ENCODE peak calls at places on chromosomes 4 and X, in five cellular contexts. E, V, H, T and S are unnamed samples. For H3K36me3, the result is how much of the 10 kb centered on the place peaks cover.

GRCh38 chrX:103446665-103447302 is 70.4 kb downstream of the BEX3 start:
- DNase-seq in E (peak), V (no peak), H (no peak), T (no peak), S (no peak)

GRCh38 chr4:90845777-90846176 is 718.6 kb downstream of the CCSER1 start:
- DNase-seq in E (no peak), V (no peak), H (no peak), T (no peak), S (no peak)

GRCh38 chr4:54066718-54067129 is 2.3 kb upstream of the CHIC2 start:
- DNase-seq in E (no peak), V (no peak), H (no peak), T (no peak), S (no peak)

GRCh38 chrX:153649178-153649914 is 2.3 kb downstream of the DUSP9 start:
- DNase-seq in E (peak), V (no peak), H (no peak), T (peak), S (peak)

GRCh38 chr4:186241616-186242015 is 14.3 kb downstream of the KLKB1 start:
- DNase-seq in E (no peak), V (no peak), H (no peak), T (no peak), S (no peak)

GRCh38 chr4:182699825-182700224 is 217.4 kb downstream of the DCTD start:
- DNase-seq in E (peak), V (no peak), H (no peak), T (no peak), S (no peak)

GRCh38 chrX:129933700-129934099 is 27.7 kb downstream of the UTP14A start:
- DNase-seq in E (no peak), V (no peak), H (no peak), T (no peak), S (no peak)

GRCh38 chr4:153798901-153799707 is 10.2 kb upstream of the SFRP2 start:
- DNase-seq in E (no peak), V (no peak), H (no peak), T (no peak), S (no peak)

GRCh38 chr4:112173593-112174559 is 28.6 kb downstream of the FAM241A start:
- DNase-seq in E (peak), V (no peak), H (no peak), T (no peak), S (no peak)

GRCh38 chr4:171622729-171623128 is 190.5 kb upstream of the GALNTL6 start:
- DNase-seq in E (no peak), V (no peak), H (no peak), T (no peak), S (no peak)

GRCh38 chrX:40064055-40064597 is 33.6 kb downstream of the BCOR start:
- DNase-seq in E (no peak), V (no peak), H (no peak), T (no peak), S (peak)

GRCh38 chrX:2587146-2587545 is 86.4 kb upstream of the DHRSX start:
- DNase-seq in E (no peak), V (no peak), H (no peak), T (no peak), S (no peak)

GRCh38 chr4:25926473-25926872 is 12.5 kb downstream of the SMIM20 start:
- DNase-seq in E (no peak), V (no peak), H (no peak), T (no peak), S (no peak)

GRCh38 chr4:174358823-174359222 is 75.1 kb downstream of the CEP44 start:
- DNase-seq in E (peak), V (no peak), H (no peak), T (no peak), S (no peak)

GRCh38 chr4:80471701-80472100 is 136.2 kb downstream of the CFAP299 start:
- DNase-seq in E (peak), V (no peak), H (no peak), T (peak), S (peak)

GRCh38 chr4:99648321-99648720 is 9.3 kb downstream of the C4orf54 start:
- DNase-seq in E (no peak), V (no peak), H (no peak), T (no peak), S (no peak)

GRCh38 chrX:50180073-50180940 is 20.5 kb downstream of the AKAP4 start:
- DNase-seq in E (no peak), V (no peak), H (no peak), T (no peak), S (peak)

GRCh38 chr4:48898733-48899431 is 7.7 kb downstream of the OCIAD2 start:
- DNase-seq in E (peak), V (no peak), H (no peak), T (no peak), S (no peak)

GRCh38 chr4:112130903-112131302 is 14.4 kb upstream of the FAM241A start:
- DNase-seq in E (peak), V (no peak), H (no peak), T (no peak), S (peak)

GRCh38 chr4:149269835-149270234 is 545.8 kb downstream of the IQCM start:
- DNase-seq in E (no peak), V (no peak), H (no peak), T (no peak), S (no peak)

GRCh38 chrX:55057691-55058249 is 17.1 kb upstream of the PAGE2B start:
- DNase-seq in E (peak), V (peak), H (peak), T (no peak), S (peak)

GRCh38 chr4:84479663-84480062 is 19.4 kb downstream of the NKX6-1 start:
- DNase-seq in E (no peak), V (no peak), H (no peak), T (no peak), S (peak)
- H3K36me3 ChIP-seq in E (under half), V (under half), H (under half), T (under half), S (under half)

GRCh38 chr4:82934441-82934840 is 33.9 kb downstream of the THAP9 start:
- DNase-seq in E (no peak), V (no peak), H (no peak), T (no peak), S (no peak)
- H3K36me3 ChIP-seq in E (under half), V (under half), H (half or more), T (half or more), S (under half)

GRCh38 chr4:1219553-1219950 is 29.4 kb downstream of the CTBP1 start:
- DNase-seq in E (peak), V (no peak), H (no peak), T (no peak), S (no peak)
- H3K36me3 ChIP-seq in E (under half), V (under half), H (half or more), T (half or more), S (under half)

DNA sequence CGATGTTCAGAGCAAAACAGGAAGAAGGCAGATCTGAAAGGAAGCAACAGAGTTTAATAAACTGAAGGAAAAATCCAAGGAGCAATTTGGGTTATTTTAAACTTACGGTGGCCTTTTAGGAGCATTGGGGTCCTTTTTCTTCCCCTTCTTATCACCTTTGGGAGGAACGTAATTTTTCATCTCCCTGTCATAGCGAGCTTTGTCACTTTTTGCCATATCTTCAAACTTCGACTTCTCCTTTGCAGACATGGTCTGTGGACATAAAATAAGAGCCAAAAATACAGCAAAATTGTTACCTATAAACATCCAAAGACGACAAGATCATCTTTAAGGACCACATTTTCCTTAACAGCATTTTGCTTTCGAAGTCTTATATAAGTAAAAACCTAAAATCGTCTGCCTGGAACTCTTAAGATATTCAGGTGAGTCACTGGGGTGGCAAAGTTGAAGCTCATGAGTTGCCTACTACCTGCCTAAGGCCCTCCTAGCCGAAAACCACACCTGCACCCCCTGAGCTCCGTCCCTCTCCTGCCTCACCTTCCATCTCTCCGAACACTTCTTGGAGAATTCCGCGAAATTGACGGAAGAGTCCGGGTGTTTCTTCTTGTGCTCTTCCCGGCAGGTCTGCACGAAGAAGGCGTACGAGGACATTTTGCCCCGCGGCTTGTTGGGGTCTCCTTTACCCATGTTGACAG is 1.0 kb downstream of the HMGB2 start:
- DNase-seq in E (peak), V (no peak), H (no peak), T (no peak), S (peak)
- H3K36me3 ChIP-seq in E (under half), V (under half), H (under half), T (under half), S (under half)

DNA sequence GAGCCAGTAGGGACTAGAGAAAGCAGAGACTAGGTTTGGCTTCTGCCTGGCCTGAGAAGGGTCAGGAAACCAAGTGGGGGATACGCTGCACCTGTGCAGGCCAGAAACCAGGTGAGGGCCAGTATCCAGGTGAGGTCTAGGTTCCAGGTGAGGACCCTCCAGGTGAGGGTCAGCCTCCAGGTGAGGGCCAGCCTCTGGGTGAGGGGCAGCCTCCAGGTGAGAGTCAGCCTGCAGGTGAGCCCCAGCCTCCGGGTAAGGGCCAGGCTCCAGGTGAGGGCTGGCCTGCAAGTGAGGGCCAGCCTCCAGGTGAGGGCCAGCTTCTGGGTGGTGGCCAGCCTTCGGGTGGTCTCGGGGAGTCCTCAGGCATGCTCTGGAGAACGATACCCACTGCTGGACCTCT is 238.8 kb downstream of the USP46 start:
- DNase-seq in E (no peak), V (no peak), H (no peak), T (no peak), S (no peak)
- H3K36me3 ChIP-seq in E (under half), V (under half), H (under half), T (under half), S (under half)

GRCh38 chr4:5685296-5685695 is 23.1 kb downstream of the EVC2 start:
- DNase-seq in E (no peak), V (no peak), H (no peak), T (no peak), S (no peak)
- H3K36me3 ChIP-seq in E (under half), V (under half), H (half or more), T (under half), S (under half)

GRCh38 chr4:57018930-57019329 is 40.2 kb downstream of the POLR2B start:
- DNase-seq in E (peak), V (no peak), H (no peak), T (no peak), S (no peak)

DNA sequence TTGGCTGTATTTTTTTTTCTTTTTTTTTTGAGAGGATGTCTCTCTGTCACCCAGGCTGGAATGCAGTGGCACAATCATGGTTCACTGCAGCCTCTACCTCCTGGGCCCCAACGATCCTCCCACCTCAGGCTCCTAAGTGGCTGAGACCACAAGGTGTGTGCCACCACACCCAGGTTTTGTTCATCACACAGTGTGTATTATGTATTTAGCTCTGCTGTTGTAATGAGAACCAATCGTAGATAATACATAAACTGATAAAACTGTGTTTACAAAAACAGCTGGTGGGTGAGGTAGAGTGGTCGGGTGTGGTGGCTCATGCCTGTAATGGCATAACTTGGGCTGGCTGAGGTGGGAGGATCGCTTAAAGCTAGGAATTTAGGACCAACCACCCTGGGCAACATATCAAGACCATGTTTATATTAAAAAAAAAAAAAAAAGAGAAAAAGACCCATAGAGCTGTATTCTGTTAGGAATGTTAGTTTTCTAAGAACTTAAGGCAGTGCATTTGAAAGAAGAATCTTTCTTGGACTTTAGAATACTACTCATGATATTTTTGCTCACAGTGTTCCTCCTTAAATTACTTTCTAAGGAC is 34.9 kb downstream of the POLR2B start:
- DNase-seq in E (no peak), V (no peak), H (no peak), T (no peak), S (no peak)
- H3K36me3 ChIP-seq in E (half or more), V (half or more), H (half or more), T (half or more), S (under half)

DNA sequence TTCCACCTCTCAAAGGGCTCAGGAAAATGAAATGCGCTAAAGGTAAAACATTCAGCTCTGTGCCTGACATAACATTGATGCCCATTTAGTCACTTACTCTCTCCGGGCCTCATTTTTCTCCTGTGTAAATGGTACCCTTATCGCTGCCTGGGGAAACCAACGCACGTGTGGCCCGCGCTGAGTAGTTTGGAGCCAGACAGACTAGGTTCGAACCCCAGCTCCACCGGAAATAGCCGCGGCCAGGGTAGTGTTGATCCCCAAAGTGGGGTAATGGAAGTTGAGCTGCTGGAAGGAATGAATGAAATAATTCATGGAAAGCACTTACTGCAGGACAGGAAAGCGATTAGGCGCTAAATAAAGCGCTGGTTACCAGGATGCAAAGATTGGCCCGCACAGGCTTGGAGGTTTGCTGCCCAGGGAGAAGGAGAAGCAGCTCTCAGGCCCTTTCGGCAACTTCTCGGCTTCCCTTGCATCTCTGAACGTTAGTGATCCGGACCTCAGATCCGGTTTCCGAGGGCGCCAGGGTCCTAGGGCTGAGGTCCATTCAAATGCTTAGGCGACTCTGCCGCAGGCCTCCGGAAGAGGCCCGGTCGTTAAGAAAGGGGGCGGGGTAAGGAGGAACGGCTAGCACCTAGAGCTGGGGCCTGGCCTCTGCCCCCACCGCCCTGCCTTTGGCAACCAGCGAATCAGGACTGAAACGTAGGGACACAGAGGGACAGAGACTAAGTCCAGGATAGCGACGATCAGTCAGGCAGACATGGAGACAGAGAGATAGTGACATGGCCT is 13.3 kb downstream of the NKX3-2 start:
- DNase-seq in E (no peak), V (no peak), H (no peak), T (no peak), S (peak)
- H3K36me3 ChIP-seq in E (under half), V (under half), H (under half), T (under half), S (under half)

DNA sequence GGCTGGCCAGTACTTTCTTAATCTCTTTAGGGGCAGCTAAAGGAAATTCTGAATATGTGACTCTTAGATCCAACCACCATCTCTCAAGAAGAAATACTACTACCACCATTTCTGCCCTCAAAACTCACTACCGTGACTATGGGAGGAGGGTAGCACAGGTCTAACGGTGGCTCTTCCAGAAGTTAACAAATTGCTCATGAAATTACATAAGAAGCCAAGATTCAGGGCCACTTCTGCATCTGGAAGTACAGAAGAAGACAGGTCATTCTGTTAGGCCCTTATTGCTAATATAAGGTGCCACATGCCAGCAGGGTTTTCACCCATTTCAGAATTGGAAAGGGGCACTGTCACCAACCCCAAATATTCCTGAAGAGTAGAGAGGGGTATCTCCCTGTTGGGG is 19.6 kb upstream of the NKRF start:
- DNase-seq in E (no peak), V (no peak), H (no peak), T (no peak), S (no peak)
- H3K36me3 ChIP-seq in E (under half), V (half or more), H (under half), T (under half), S (under half)